ENCODE peak calls at places on chromosome 12, in four cellular contexts. I, E, T and A are unnamed samples.

GRCh38 chr12:104768033-104768432 is 190.1 kb downstream of the SLC41A2 start:
- DNase-seq in T (no peak), E (no peak), I (no peak), A (no peak)

GRCh38 chr12:62720661-62721330 is 214.2 kb downstream of the PPM1H start:
- DNase-seq in T (no peak), I (no peak), E (no peak), A (no peak)

GRCh38 chr12:59122784-59123183 is 202.5 kb upstream of the LRIG3 start:
- DNase-seq in E (no peak), T (no peak), I (no peak), A (no peak)

GRCh38 chr12:100661300-100661951 is 87.9 kb downstream of the GAS2L3 start:
- DNase-seq in E (no peak), I (no peak), T (no peak), A (no peak)

GRCh38 chr12:69129014-69129413 is 110.4 kb upstream of the CPSF6 start:
- DNase-seq in I (no peak), T (no peak), E (no peak), A (no peak)

GRCh38 chr12:53044896-53045571 is 4.8 kb upstream of the TNS2 start:
- DNase-seq in T (no peak), E (no peak), I (no peak), A (no peak)

GRCh38 chr12:68102163-68102562 is 57.4 kb downstream of the IFNG start:
- DNase-seq in T (no peak), E (no peak), I (no peak), A (no peak)

GRCh38 chr12:57149309-57149900 is 2.0 kb upstream of the LRP1-AS start:
- DNase-seq in T (peak), I (no peak), E (no peak), A (no peak)

GRCh38 chr12:47007048-47007447 is 72.4 kb upstream of the PCED1B start:
- DNase-seq in I (no peak), E (no peak), T (no peak), A (no peak)

GRCh38 chr12:101647711-101648110 is 49.7 kb upstream of the CHPT1 start:
- DNase-seq in T (no peak), I (no peak), E (no peak), A (no peak)

GRCh38 chr12:64733857-64734256 is 25.3 kb downstream of the GNS start:
- DNase-seq in E (no peak), T (no peak), I (peak), A (peak)

GRCh38 chr12:2283480-2283879 is 230.7 kb downstream of the CACNA1C start:
- DNase-seq in E (no peak), I (no peak), T (no peak), A (no peak)

GRCh38 chr12:2284857-2285256 is 232.1 kb downstream of the CACNA1C start:
- DNase-seq in I (peak), E (peak), T (peak), A (peak)

GRCh38 chr12:2285462-2285861 is 232.7 kb downstream of the CACNA1C start:
- DNase-seq in T (no peak), E (no peak), I (no peak), A (no peak)

GRCh38 chr12:2283910-2284309 is 231.1 kb downstream of the CACNA1C start:
- DNase-seq in T (no peak), I (no peak), E (no peak), A (no peak)

DNA sequence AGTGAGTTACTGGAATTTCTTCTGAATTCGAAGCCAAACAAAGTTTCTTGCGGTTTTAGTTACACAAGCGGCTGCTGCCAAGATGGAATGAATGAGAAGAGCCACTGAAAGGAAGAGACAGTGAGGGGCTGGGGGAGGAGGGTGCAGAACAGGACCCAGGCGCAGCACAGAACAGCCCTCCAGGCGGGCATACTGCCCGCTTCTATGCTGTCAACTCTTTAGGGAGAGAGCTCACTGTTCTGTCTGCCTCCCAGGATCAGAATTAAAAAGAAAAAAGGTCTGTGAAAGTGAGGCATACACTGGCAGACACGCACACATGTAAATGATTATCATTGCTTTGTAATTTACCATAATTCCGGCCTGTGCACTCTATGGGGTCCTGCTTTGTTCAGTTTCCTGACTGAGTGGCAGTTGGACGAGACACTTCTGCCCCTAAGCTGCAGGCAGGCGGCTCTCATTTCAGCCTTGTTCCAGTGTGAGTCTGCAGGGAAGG is 231.6 kb downstream of the CACNA1C start:
- DNase-seq in E (no peak), T (no peak), I (no peak), A (no peak)
- H3K27ac ChIP-seq in E (no peak), T (no peak), I (no peak), A (no peak)

GRCh38 chr12:6347367-6348338 is 5.8 kb upstream of the TNFRSF1A start:
- DNase-seq in T (no peak), E (no peak), I (no peak), A (no peak)
- TF ChIP-seq TCF7L2 in T (no peak), E (no peak), I (no peak), A (no peak)

GRCh38 chr12:1910468-1910867 is 8.0 kb downstream of the CACNA2D4 start:
- DNase-seq in I (no peak), E (no peak), T (no peak), A (no peak)

GRCh38 chr12:1908758-1909157 is 9.7 kb downstream of the CACNA2D4 start:
- DNase-seq in T (no peak), I (no peak), E (no peak), A (no peak)

GRCh38 chr12:1906579-1906978 is 11.9 kb downstream of the CACNA2D4 start:
- DNase-seq in E (no peak), I (no peak), T (no peak), A (no peak)

GRCh38 chr12:1904875-1905274 is 13.6 kb downstream of the CACNA2D4 start:
- DNase-seq in I (no peak), T (no peak), E (no peak), A (no peak)

GRCh38 chr12:1907652-1908611 is 10.5 kb downstream of the CACNA2D4 start:
- DNase-seq in E (no peak), I (no peak), T (no peak), A (no peak)
- TF ChIP-seq SIN3A in E (no peak), I (no peak), T (peak), A (no peak)

GRCh38 chr12:531951-532585 is 72.3 kb downstream of the B4GALNT3 start:
- DNase-seq in E (no peak), I (no peak), T (no peak), A (no peak)
- H3K27ac ChIP-seq in E (no peak), I (no peak), T (no peak), A (no peak)

DNA sequence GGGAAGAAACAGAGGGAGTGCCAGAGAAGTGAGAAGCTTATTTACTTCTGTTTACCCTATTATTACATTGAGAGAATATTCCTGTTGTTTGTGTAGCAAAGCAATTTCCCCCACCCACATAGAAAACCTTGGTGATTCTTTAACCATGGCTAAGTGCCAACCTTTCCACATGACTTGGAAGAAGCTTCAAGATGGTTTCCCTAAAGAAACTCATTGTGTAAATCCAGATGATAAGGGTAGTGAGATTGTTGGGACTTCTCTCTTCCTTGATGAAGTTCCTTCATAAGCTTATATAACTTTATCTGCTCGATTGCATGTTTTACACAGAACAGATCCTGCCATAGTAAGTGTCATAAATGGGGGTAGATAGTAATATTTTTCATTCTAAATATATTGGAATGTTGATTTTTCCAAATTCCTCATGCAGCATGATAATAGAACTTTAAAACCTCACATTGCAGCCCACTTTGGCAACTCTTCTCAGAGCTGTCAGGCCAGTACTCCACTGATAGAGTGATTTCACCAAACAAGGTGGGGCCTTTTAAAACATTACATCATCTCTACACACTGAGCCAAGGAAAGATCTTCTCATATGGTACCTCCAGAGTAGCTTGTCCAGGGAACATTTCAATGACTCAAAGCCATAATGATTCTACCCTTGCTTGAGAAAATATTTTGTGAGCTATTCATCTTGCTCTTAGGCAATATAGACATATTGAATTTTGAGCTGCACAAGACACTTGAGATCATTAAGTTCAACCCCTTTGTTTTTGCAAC is 47.8 kb upstream of the KIF21A start:
- DNase-seq in I (no peak), T (no peak), E (peak), A (no peak)
- TF ChIP-seq TCF7L2 in I (no peak), T (no peak), E (no peak), A (no peak)